ENCODE peak calls at places on chromosomes 4 and X, in four cellular contexts. F, Q, X and D are unnamed samples.

GRCh38 chr4:13112030-13112429 is 372.1 kb downstream of the RAB28 start:
- DNase-seq in F (no peak), Q (no peak), X (no peak), D (no peak)

GRCh38 chrX:27675493-27675892 is 85.3 kb downstream of the DCAF8L2 start:
- DNase-seq in F (peak), Q (no peak), X (no peak), D (peak)

GRCh38 chrX:97238632-97239031 is 354.9 kb downstream of the RPA4 start:
- DNase-seq in F (peak), Q (no peak), X (no peak), D (peak)

GRCh38 chrX:74179499-74179898 is 124.5 kb upstream of the ZCCHC13 start:
- DNase-seq in F (no peak), Q (no peak), X (no peak), D (no peak)

GRCh38 chr4:147822128-147822527 is 90.2 kb downstream of the ARHGAP10 start:
- DNase-seq in F (peak), Q (no peak), X (no peak), D (no peak)

GRCh38 chr4:169315530-169316306 is 45.0 kb upstream of the SH3RF1 start:
- DNase-seq in F (peak), Q (no peak), X (no peak), D (peak)

GRCh38 chr4:25446611-25447010 is 69.5 kb downstream of the ANAPC4 start:
- DNase-seq in F (no peak), Q (no peak), X (no peak), D (no peak)

GRCh38 chr4:88018471-88018870 is 11.0 kb downstream of the PKD2 start:
- DNase-seq in F (peak), Q (no peak), X (no peak), D (peak)

GRCh38 chrX:35046646-35047231 is 104.1 kb downstream of the FAM47B start:
- DNase-seq in F (no peak), Q (no peak), X (no peak), D (no peak)

GRCh38 chr4:95155759-95156451 is 392.9 kb downstream of the UNC5C start:
- DNase-seq in F (peak), Q (no peak), X (no peak), D (peak)

GRCh38 chr4:19438228-19438627 is 813.5 kb upstream of the SLIT2 start:
- DNase-seq in F (peak), Q (no peak), X (no peak), D (no peak)

GRCh38 chrX:14529288-14529989 is at the start of gene GLRA2:
- DNase-seq in F (peak), Q (peak), X (peak), D (peak)

DNA sequence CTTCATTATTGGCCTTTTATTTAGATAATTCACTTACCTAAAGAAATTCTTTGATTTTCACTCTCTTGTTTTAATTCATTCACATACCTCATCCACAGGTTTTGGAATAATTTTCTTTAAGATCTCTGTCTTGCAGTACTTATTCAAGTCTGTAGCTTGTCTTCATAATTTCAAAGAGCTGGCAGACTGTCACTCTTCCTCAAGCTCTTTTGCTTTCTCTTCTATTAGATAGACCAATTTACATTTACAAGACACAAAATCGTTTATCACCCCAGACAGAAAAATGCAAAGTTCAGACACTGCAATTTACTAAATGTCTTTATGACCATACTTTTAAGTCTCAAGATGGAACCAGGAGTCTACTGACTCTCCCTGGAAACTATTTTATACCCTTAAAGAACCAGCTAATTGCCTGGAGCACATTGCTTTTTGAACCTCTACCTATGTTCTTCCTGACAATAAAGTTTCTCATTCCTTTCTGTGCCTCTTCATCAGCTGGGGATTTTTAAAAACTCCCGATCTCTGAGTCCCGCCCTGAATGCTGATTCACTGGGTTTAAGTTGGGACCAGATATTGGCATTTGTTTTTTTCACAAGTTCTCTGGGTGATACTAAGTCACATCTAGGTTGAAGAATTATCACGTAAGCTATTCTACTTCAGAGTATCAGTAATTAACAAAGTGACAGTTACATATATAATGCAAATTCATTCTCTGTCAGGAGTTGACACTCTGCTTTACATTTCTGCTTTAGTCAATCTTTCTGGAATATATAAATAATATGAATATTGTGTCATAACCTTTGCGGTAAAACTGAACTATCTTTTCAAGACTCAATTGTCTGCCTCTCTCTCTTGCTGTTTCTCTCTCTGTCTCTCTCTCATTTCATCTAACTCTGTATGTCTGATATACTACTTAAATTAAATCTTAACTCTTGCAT is 196.4 kb downstream of the PCDH7 start:
- DNase-seq in F (no peak), Q (no peak), X (no peak), D (no peak)
- H4K5ac ChIP-seq in F (no peak), Q (peak), X (no peak), D (no peak)

DNA sequence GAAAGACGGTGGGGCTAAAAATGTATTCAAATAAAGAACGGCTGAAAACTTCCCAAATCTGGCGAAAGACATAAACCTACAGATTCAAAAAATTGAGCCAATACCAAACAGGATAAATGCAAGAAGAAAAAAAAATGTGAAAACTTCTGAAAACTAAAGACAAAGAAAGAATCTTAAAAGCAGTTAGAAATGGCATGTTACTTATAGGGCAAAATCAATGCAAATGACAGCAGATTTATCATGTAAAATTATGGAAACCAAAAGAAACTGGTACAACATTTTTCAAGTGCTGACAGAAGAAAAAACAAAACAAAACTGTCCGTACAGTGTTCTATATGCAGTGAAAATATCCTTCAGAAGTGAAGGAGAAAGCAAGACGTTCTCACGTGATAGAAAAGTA is 239.0 kb downstream of the PDGFC start:
- DNase-seq in F (peak), Q (no peak), X (no peak), D (peak)
- H3K23ac ChIP-seq in F (no peak), Q (no peak), X (no peak), D (no peak)

GRCh38 chrX:24019448-24019847 is 7.5 kb downstream of the KLHL15 start:
- DNase-seq in F (no peak), Q (no peak), X (no peak), D (no peak)

GRCh38 chrX:24023972-24024664 is 2.9 kb downstream of the KLHL15 start:
- DNase-seq in F (peak), Q (no peak), X (no peak), D (no peak)

GRCh38 chrX:24023538-24023937 is 3.4 kb downstream of the KLHL15 start:
- DNase-seq in F (no peak), Q (no peak), X (no peak), D (no peak)

GRCh38 chrX:24017674-24018073 is 9.3 kb downstream of the KLHL15 start:
- DNase-seq in F (no peak), Q (no peak), X (no peak), D (no peak)

GRCh38 chrX:24020280-24020876 is 6.6 kb downstream of the KLHL15 start:
- DNase-seq in F (peak), Q (no peak), X (no peak), D (peak)
- H4K5ac ChIP-seq in F (no peak), Q (no peak), X (no peak), D (no peak)

GRCh38 chr4:27049101-27049829 is 188.6 kb downstream of the STIM2 start:
- DNase-seq in F (no peak), Q (no peak), X (no peak), D (no peak)
- H3K23ac ChIP-seq in F (no peak), Q (no peak), X (no peak), D (no peak)

GRCh38 chrX:790780-791360 is 160.3 kb downstream of the SHOX start:
- DNase-seq in F (no peak), Q (no peak), X (no peak), D (no peak)

GRCh38 chrX:786441-786881 is 155.9 kb downstream of the SHOX start:
- DNase-seq in F (no peak), Q (peak), X (no peak), D (no peak)

GRCh38 chrX:791479-792034 is 161.0 kb downstream of the SHOX start:
- DNase-seq in F (no peak), Q (peak), X (peak), D (peak)

GRCh38 chrX:790031-790430 is 159.4 kb downstream of the SHOX start:
- DNase-seq in F (no peak), Q (peak), X (peak), D (peak)

DNA sequence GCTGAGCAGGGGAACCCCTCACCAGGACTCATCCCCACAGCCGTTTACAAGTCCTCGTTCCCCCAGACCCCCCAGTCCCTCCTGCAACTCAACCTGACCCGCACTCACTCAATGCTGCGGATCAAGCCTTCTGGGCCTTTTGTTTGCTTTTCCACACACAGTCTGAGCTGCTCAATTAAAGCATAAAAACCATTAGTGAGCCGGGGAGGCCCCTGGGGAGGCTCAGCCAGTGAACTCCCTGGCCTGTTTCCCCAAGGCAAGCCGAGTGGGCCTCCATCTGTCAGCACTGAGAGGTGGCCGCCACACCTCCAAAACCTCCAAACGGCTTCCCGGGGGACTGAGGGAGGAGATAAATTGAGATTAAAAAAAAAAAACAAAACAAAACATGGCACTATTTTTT is 158.5 kb downstream of the SHOX start:
- DNase-seq in F (no peak), Q (no peak), X (no peak), D (no peak)
- H4K5ac ChIP-seq in F (no peak), Q (no peak), X (no peak), D (no peak)

DNA sequence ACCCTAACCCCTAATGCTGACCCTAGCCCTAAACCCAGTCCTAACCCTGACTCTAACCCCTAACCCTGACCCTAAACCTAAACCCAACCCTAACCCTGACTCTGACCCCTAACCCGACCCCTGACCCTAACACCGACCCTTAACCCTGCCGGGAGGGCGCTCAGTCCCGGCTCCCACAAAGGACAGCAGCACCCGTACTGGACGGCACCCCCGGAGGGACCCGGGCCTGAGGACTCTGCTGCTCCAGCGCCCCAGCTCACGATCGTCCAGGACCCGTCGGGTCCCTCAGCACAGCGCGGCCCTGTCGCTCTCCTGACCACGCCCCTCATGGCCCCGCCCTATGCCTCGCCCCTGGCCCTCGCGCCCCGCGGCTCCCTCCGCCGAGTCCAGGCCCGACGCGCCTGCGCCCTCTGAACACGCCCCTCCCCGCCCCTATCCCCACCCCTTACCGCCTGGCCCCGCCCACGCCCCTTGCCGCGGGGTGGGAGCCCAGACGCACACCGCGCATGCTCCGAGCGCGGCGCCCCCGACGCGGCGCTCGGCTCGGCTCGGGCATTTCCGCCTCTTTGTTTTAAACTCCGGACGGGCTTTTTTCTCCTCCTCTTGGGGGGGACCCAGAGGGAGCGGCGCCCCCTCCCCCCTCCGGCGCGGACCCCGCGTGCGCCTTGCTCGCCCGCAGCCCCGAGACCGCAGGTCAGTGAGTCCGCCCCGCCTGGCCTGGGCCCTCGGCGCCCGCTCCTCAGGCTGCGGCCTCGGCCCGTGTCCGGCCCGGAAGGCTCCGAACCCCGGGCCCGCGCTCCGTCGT is at the start of gene PCGF3:
- DNase-seq in F (peak), Q (peak), X (peak), D (peak)
- H3K23ac ChIP-seq in F (peak), Q (no peak), X (no peak), D (peak)

GRCh38 chrX:32530802-32531403 is 680.4 kb downstream of the DMD start:
- DNase-seq in F (peak), Q (no peak), X (no peak), D (peak)
- H4K5ac ChIP-seq in F (no peak), Q (no peak), X (no peak), D (no peak)

GRCh38 chrX:107775000-107775733 is 420 bp downstream of the TSC22D3 start:
- DNase-seq in F (no peak), Q (peak), X (no peak), D (no peak)
- H3K23ac ChIP-seq in F (no peak), Q (no peak), X (no peak), D (no peak)

DNA sequence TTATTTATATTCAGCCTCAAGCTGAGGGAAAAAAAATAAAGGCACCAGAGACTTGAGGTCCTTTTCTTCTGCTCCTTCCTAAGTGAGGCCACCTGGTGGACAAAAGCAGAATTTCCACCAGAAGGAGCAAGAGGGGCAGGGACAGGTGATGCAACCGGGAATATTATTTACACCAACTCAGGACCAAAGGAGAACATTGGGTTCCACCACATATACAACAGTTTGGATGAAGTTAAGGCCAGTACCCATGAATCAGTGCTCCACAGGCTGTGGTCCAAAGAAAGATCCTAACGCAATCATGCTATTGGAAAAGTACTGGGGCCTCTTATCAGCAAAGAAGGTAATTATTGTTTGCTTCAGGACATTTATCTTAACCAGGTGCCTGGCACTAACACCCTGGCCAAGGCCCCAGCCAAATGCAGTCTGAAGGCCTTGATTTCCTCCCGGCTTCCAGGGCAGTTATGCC is 57.4 kb downstream of the TSC22D3 start:
- DNase-seq in F (peak), Q (peak), X (peak), D (peak)
- H4K5ac ChIP-seq in F (no peak), Q (no peak), X (no peak), D (no peak)